ENCODE peak calls at places on chromosomes 1 and 21, in seven cellular contexts. J, Y, N, G, U, C and P are unnamed samples.

GRCh38 chr1:116476321-116476720 is 94.5 kb downstream of the CD58 start:
- DNase-seq in J (no peak), Y (no peak), N (no peak), G (no peak), U (no peak), C (no peak), P (no peak)

GRCh38 chr1:201042663-201043461 is 19.3 kb upstream of the KIF21B start:
- DNase-seq in J (peak), Y (peak), N (peak), G (peak), U (peak), C (peak), P (peak)

GRCh38 chr1:222413436-222413835 is 134.5 kb downstream of the HHIPL2 start:
- DNase-seq in J (no peak), Y (no peak), N (no peak), G (no peak), U (no peak), C (no peak), P (no peak)

GRCh38 chr1:85433096-85433495 is 31.9 kb downstream of the DDAH1 start:
- DNase-seq in J (no peak), Y (no peak), N (no peak), G (no peak), U (no peak), C (no peak), P (no peak)

GRCh38 chr1:223313415-223313754 is 50.6 kb downstream of the SUSD4 start:
- DNase-seq in J (no peak), Y (no peak), N (no peak), G (no peak), U (no peak), C (no peak), P (no peak)

GRCh38 chr1:222919478-222919865 is 104.6 kb downstream of the DISP1 start:
- DNase-seq in J (no peak), Y (no peak), N (no peak), G (peak), U (no peak), C (no peak), P (no peak)

GRCh38 chr1:64282353-64282752 is 78.9 kb downstream of the UBE2U start:
- DNase-seq in J (peak), Y (no peak), N (no peak), G (no peak), U (no peak), C (no peak), P (no peak)

GRCh38 chr1:55230654-55231053 is 15.5 kb upstream of the USP24 start:
- DNase-seq in J (no peak), Y (no peak), N (no peak), G (no peak), U (no peak), C (no peak), P (no peak)

GRCh38 chr1:56872597-56872996 is 18.0 kb downstream of the C8A start:
- DNase-seq in J (no peak), Y (no peak), N (no peak), G (no peak), U (no peak), C (no peak), P (no peak)

GRCh38 chr21:23127973-23128372 is 2129.8 kb downstream of the NCAM2 start:
- DNase-seq in J (no peak), Y (no peak), N (no peak), G (no peak), U (no peak), C (no peak), P (no peak)

GRCh38 chr1:115112496-115113375 is 23.4 kb upstream of the TSPAN2 start:
- DNase-seq in J (no peak), Y (peak), N (peak), G (peak), U (no peak), C (peak), P (peak)